ENCODE peak calls at places on chromosomes 3 and 15, in four cellular contexts. L, C, M and W are unnamed samples.

GRCh38 chr3:5022966-5023776 is 43.9 kb downstream of the BHLHE40 start:
- DNase-seq in M (no peak), C (peak), L (peak), W (peak)

GRCh38 chr3:52406231-52406661 is 38.7 kb downstream of the SEMA3G start:
- DNase-seq in M (no peak), C (no peak), L (peak), W (no peak)

GRCh38 chr3:184235381-184236032 is 6.1 kb downstream of the VWA5B2 start:
- DNase-seq in M (no peak), C (no peak), L (no peak), W (peak)

GRCh38 chr3:146589899-146590508 is 15.1 kb downstream of the PLSCR5 start:
- DNase-seq in L (no peak), M (peak), C (peak), W (peak)

GRCh38 chr3:23203651-23204111 is 554 bp downstream of the UBE2E2 start:
- DNase-seq in M (peak), C (peak), L (no peak), W (no peak)

GRCh38 chr3:179108091-179108490 is 36.5 kb upstream of the ZMAT3 start:
- DNase-seq in C (peak), L (no peak), M (no peak), W (peak)

GRCh38 chr3:57889807-57890206 is 118.4 kb upstream of the FLNB start:
- DNase-seq in M (no peak), C (peak), L (no peak), W (no peak)

GRCh38 chr3:34957707-34958106 is 681.6 kb upstream of the ARPP21 start:
- DNase-seq in C (peak), M (no peak), L (no peak), W (no peak)

GRCh38 chr3:107956991-107957467 is 133.8 kb downstream of the CD47 start:
- DNase-seq in C (peak), M (no peak), L (no peak), W (no peak)

GRCh38 chr15:48965972-48966371 is 2.3 kb upstream of the SHC4 start:
- DNase-seq in C (peak), M (no peak), L (no peak), W (peak)

GRCh38 chr3:115921711-115922110 is 298.4 kb downstream of the GAP43 start:
- DNase-seq in L (no peak), M (no peak), C (no peak), W (no peak)

GRCh38 chr3:115927210-115927609 is 303.9 kb downstream of the GAP43 start:
- DNase-seq in M (no peak), C (no peak), L (no peak), W (no peak)

GRCh38 chr3:115918900-115919299 is 295.6 kb downstream of the GAP43 start:
- DNase-seq in M (no peak), L (no peak), C (no peak), W (no peak)

GRCh38 chr3:115916866-115917265 is 293.6 kb downstream of the GAP43 start:
- DNase-seq in C (no peak), L (no peak), M (no peak), W (no peak)

GRCh38 chr3:115922681-115923347 is 299.5 kb downstream of the GAP43 start:
- DNase-seq in C (peak), L (no peak), M (peak), W (peak)
- TF ChIP-seq CTCF in C (peak), L (peak), M (peak), W (peak)

GRCh38 chr3:37912052-37912733 is 50.5 kb downstream of the CTDSPL start:
- DNase-seq in C (no peak), M (no peak), L (no peak), W (no peak)
- TF ChIP-seq CTCF in C (no peak), M (no peak), L (peak), W (peak)

GRCh38 chr3:32195995-32196540 is 42.4 kb upstream of the CMTM8 start:
- DNase-seq in M (no peak), C (no peak), L (no peak), W (no peak)
- TF ChIP-seq CTCF in M (no peak), C (no peak), L (no peak), W (no peak)

GRCh38 chr3:54433846-54434245 is 311.5 kb downstream of the CACNA2D3 start:
- DNase-seq in C (no peak), M (peak), L (no peak), W (no peak)
- TF ChIP-seq CTCF in C (no peak), M (peak), L (peak), W (no peak)

GRCh38 chr15:27589782-27590181 is 509.3 kb downstream of the OCA2 start:
- DNase-seq in L (no peak), C (no peak), M (no peak), W (no peak)

GRCh38 chr15:27587810-27588209 is 511.3 kb downstream of the OCA2 start:
- DNase-seq in C (no peak), L (no peak), M (peak), W (no peak)

GRCh38 chr15:27592036-27592725 is 506.9 kb downstream of the OCA2 start:
- DNase-seq in C (peak), L (no peak), M (peak), W (no peak)

GRCh38 chr15:27589260-27589659 is 509.9 kb downstream of the OCA2 start:
- DNase-seq in L (no peak), M (no peak), C (no peak), W (no peak)
- TF ChIP-seq CTCF in L (no peak), M (no peak), C (no peak), W (no peak)

GRCh38 chr15:44585633-44586032 is 48.7 kb downstream of the EIF3J start:
- DNase-seq in M (no peak), L (no peak), C (no peak), W (no peak)

GRCh38 chr15:44580105-44580504 is 43.2 kb downstream of the EIF3J start:
- DNase-seq in L (no peak), C (no peak), M (no peak), W (no peak)

GRCh38 chr15:44588541-44588940 is 51.6 kb downstream of the EIF3J start:
- DNase-seq in C (no peak), M (no peak), L (no peak), W (no peak)

DNA sequence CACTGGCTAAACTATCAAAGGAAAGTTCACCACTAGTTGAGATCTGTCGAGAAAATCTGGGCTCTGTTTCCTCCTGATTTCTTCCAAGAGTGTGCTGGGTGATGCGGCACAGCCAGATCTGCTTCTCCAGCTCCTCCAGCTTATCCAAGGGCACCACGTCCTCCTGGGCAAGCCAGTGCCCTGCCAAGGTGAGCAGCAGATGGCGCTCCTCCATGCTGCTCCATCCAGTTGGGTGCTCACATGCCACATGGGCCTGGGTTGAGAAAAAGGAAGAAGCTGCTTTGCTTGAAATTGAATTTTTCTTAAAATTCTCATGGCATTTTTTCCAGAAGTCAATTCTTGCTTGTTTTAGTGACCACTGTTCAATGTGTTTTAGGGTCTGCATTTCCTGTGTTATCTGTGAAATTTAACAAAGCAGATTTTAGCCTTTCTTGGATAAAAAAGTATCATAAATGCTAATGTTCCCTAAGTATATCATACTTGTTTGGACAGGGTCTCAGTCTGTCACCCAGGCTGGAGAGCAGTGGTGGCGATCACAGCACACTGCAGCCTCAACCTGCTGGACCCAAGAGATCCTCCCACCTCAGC is 47.3 kb downstream of the EIF3J start:
- DNase-seq in L (no peak), M (peak), C (peak), W (peak)
- TF ChIP-seq CTCF in L (peak), M (peak), C (peak), W (peak)

DNA sequence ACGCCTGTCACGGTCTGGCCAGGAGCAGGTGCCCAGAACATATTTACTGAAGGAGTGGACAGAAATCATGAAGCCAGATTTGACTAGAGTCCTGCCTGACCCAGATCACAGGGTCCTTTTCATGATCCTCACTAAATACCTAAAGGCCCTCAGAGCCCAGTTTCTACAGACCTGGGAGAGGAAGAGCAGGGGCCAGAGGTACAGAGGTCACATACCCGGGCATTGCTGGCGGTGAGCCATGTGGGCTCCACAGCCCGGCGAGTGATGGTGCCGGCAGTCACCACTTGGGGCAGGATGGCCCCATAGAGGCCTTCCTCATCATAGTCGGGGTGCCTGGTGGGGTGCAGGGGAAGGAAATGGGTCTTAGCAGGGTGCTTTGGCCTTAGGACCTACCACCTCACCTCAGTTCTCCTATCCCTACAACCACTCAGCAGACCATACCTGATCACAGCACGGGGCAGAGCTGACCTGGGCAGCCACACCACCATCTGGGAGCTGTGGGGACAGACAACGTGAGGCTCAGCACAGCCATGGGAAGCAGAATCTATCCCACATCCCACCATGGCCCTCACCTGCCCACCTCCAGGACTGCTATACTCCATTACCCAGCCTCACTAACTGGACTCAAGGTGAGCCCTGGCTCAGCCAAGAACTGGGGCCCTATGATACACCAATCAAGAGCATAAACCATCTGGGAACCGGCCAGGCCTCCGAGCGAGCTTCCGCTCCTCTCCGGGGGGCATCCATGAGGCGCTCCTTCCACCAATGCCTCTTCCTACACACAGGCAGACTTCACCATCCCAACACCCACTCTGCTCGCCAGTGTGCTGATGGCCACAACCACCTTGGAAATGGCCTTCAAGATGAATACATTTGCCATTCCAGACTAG is 12.9 kb downstream of the POLG start:
- DNase-seq in C (no peak), M (no peak), L (no peak), W (no peak)
- TF ChIP-seq CTCF in C (no peak), M (no peak), L (no peak), W (peak)

GRCh38 chr3:120420855-120421570 is 29.8 kb downstream of the FSTL1 start:
- DNase-seq in C (peak), M (no peak), L (no peak), W (peak)
- TF ChIP-seq CTCF in C (peak), M (no peak), L (no peak), W (peak)

GRCh38 chr3:174891524-174892203 is 32.5 kb downstream of the NAALADL2 start:
- DNase-seq in C (no peak), M (no peak), L (no peak), W (peak)
- TF ChIP-seq CTCF in C (no peak), M (no peak), L (no peak), W (peak)

DNA sequence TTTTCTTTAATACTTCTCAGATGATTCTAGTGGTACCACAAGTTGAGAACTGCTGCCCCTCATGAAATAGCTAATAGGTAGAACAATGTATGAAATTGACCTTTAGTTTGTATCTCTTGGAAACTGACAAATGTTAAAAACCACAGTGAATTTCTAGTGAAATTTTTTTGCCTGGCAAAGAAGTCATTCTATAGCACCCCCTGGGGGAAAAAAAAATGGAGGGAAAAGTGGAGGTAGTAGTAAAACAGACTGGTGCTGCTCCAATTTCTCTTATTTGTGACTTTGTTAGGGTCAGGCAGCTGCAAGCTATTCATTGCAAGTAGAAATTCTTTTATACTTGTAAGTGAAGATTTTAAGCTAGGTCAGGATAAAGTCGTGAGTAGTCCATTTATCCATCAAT is 605.0 kb downstream of the NLGN1 start:
- DNase-seq in C (no peak), L (no peak), M (peak), W (no peak)
- TF ChIP-seq CTCF in C (peak), L (no peak), M (peak), W (peak)